ENCODE peak calls at places on chromosomes 3 and 15, in six cellular contexts. Z is H1, L is psoas muscle, T is colonic mucosa, I is heart left ventricle, F is suprapubic skin. X is an unnamed sample.

GRCh38 chr3:129025691-129026435 is 24.8 kb downstream of the EFCC1 start:
- DNase-seq in T (no peak), Z (no peak), L (peak), F (peak), I (peak), X (no peak)

GRCh38 chr3:120773932-120774331 is 31.4 kb downstream of the GTF2E1 start:
- DNase-seq in Z (no peak), L (no peak), F (no peak), T (no peak), I (no peak), X (no peak)

GRCh38 chr3:160911399-160911798 is 155.4 kb downstream of the PPM1L start:
- DNase-seq in T (no peak), I (no peak), F (no peak), L (no peak), Z (no peak), X (no peak)

GRCh38 chr15:25596644-25597562 is 158.1 kb upstream of the UBE3A start:
- DNase-seq in I (no peak), Z (no peak), L (no peak), T (no peak), F (no peak), X (no peak)

GRCh38 chr3:22296641-22297040 is 545.6 kb upstream of the ZNF385D start:
- DNase-seq in L (no peak), F (no peak), Z (no peak), T (no peak), I (no peak), X (no peak)

GRCh38 chr15:67504061-67504460 is 16.9 kb upstream of the C15orf61 start:
- DNase-seq in L (no peak), F (no peak), Z (no peak), T (no peak), I (no peak), X (no peak)

GRCh38 chr3:16426665-16427064 is 86.8 kb downstream of the RFTN1 start:
- DNase-seq in T (no peak), I (no peak), L (no peak), Z (no peak), F (no peak), X (no peak)

GRCh38 chr3:37683321-37683720 is 178.4 kb upstream of the CTDSPL start:
- DNase-seq in F (no peak), L (no peak), Z (no peak), I (no peak), T (no peak), X (no peak)

GRCh38 chr15:32700501-32701150 is 17.2 kb upstream of the GREM1 start:
- DNase-seq in T (peak), Z (no peak), L (no peak), I (no peak), F (no peak), X (no peak)

GRCh38 chr3:160384639-160385312 is 14.2 kb downstream of the IFT80 start:
- DNase-seq in F (no peak), L (no peak), T (no peak), Z (no peak), I (no peak), X (no peak)

GRCh38 chr3:170726976-170727661 is 141.2 kb upstream of the SLC7A14 start:
- DNase-seq in T (no peak), I (no peak), F (no peak), L (no peak), Z (no peak), X (no peak)

GRCh38 chr3:71681224-71681668 is 44.0 kb downstream of the EIF4E3 start:
- DNase-seq in F (no peak), L (peak), Z (no peak), T (peak), I (peak), X (no peak)

GRCh38 chr3:50503504-50503903 is at the start of gene CACNA2D2:
- DNase-seq in T (peak), Z (no peak), I (peak), F (no peak), L (peak), X (peak)

GRCh38 chr3:165206454-165207266 is 10.5 kb upstream of the SLITRK3 start:
- DNase-seq in F (peak), Z (no peak), T (peak), I (peak), L (peak), X (no peak)

GRCh38 chr15:29115093-29115991 is 154.3 kb downstream of the NSMCE3 start:
- DNase-seq in I (no peak), Z (no peak), F (no peak), T (no peak), L (no peak), X (no peak)

GRCh38 chr3:184261270-184262165 is at the start of gene CAMK2N2:
- DNase-seq in F (no peak), T (peak), L (peak), I (peak), Z (no peak), X (peak)

GRCh38 chr3:57893668-57894067 is 114.6 kb upstream of the FLNB start:
- DNase-seq in L (no peak), T (no peak), F (no peak), I (no peak), Z (no peak), X (no peak)

GRCh38 chr15:90013503-90013937 is 12.4 kb downstream of the ZNF710 start:
- DNase-seq in I (no peak), T (no peak), L (no peak), Z (no peak), F (no peak), X (no peak)

GRCh38 chr3:197394464-197395321 is 96.3 kb upstream of the DLG1 start:
- DNase-seq in Z (no peak), F (no peak), I (peak), L (peak), T (no peak), X (no peak)

GRCh38 chr3:10392906-10393461 is 72.1 kb upstream of the SEC13 start:
- DNase-seq in T (no peak), F (no peak), L (no peak), Z (no peak), I (no peak), X (no peak)

GRCh38 chr15:26739791-26740190 is 33.1 kb downstream of the GABRB3 start:
- DNase-seq in F (no peak), I (no peak), Z (no peak), L (no peak), T (no peak), X (no peak)

GRCh38 chr3:179146911-179147570 is 1.1 kb upstream of the PIK3CA start:
- DNase-seq in T (peak), L (no peak), Z (no peak), I (no peak), F (no peak), X (no peak)

DNA sequence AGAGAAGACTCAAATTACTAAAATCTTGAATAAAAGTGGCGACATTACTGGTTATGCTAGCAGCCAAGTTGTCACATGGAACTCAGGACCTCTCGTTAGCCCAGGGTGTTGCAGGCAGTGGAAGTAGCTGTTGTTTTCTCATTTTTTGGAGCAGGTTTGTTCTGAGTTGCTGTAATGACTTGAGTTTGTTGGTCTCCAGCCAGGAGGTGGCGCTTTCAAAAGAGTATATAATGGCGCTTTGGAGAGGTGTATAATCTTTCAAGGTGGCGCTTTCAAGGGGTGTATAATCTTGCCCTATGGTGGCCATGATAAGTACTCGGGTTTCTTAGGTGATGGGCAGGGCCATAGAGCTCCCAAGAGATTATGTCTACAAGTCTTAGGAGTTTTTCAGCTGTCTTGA is 632.7 kb downstream of the NTRK3 start:
- DNase-seq in T (no peak), Z (no peak), I (no peak), F (no peak), L (no peak), X (no peak)
- TF ChIP-seq CTCF in T (no peak), Z (no peak), I (no peak), F (no peak), L (no peak), X (no peak)

GRCh38 chr3:76886761-76887500 is 153.0 kb upstream of the ROBO2 start:
- DNase-seq in F (no peak), Z (no peak), I (no peak), T (no peak), L (no peak), X (no peak)
- H3K27ac ChIP-seq in F (no peak), Z (no peak), I (no peak), T (no peak), L (no peak), X (no peak)

GRCh38 chr3:39811561-39811960 is 2.2 kb downstream of the MYRIP start:
- DNase-seq in T (no peak), I (no peak), Z (no peak), F (no peak), L (no peak), X (no peak)

GRCh38 chr3:39809995-39810595 is 686 bp downstream of the MYRIP start:
- DNase-seq in T (no peak), F (no peak), Z (no peak), L (no peak), I (no peak), X (no peak)

GRCh38 chr3:39810647-39811161 is 1.3 kb downstream of the MYRIP start:
- DNase-seq in Z (no peak), I (no peak), L (no peak), F (no peak), T (no peak), X (no peak)

GRCh38 chr3:39808467-39809180 is 785 bp upstream of the MYRIP start:
- DNase-seq in L (no peak), Z (no peak), I (no peak), T (peak), F (no peak), X (no peak)

DNA sequence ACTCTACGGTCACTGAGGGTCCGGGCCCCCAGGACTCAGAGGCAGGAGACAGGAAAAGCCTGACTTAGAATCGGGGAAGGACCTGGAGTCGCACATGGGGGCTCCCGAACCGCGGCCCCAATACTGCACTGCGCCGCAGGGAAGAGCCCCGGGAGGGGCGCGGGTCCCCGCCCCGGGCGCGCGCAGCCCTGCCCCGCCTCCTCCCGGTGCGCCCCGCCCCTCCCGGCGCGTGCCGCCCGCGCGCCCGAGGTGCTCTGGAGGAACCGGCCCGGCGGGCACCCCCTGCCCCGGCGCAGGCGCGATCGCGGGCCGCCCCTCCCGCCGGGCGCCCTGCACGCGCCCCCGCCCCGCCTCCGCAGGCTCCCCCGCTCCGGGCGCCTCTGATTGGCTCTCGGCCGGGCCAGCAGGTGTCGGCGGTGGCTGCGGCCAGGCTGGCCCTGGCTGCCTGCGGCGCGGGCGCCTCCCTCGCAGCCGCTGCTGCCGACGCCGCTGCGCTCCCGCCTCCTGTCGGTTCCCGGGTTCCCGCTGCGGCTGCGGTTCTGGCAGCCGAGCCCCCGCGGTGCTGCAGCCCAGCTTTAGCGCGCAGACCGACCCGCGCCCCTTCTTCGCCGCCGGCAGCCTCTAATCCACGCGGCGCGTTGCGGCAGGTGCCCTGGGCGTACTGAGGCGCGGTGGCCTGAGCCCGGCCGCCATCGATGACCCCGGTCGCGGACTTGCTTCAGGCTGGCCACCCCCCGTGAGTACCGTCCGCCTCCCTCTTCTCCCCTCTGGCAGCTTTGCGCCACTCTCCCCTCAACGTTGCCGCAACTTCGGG is at the start of gene MYRIP:
- DNase-seq in I (peak), F (no peak), Z (no peak), L (peak), T (peak), X (no peak)
- TF ChIP-seq CTCF in I (no peak), F (no peak), Z (no peak), L (peak), T (no peak), X (no peak)

DNA sequence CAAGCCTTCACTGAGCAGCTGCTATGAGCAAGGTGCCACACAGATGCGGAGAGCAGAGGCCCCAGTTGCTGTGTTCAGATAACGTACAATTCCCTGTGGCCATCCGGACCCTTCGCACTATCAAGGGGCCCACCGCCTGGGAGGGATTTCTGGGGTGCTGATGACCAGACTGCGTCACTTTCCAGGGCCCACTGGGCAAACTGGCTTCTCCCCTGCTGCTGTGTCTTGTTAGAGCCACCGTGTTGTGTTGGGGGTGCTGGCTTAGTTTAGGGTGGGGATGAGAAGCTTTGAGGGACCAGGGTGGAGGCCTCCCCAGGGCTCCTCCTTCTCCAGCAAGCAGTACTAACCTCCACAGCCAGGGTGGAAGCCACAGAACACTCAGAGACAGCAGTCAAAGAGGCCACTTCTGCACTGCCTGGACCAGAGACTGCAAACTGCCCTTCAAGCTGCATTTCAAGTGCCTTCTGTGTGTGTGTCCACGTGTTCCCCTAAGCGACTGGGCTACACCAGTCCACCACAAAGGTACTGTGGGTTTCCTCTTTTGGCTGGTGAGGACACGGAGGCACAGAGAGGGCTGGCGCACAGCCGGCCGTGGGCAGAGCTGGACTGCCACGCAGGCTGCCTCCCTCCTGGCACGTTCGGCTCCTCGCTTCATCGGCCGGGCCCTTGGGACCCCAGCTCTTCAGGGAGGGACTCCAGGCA is 61.1 kb downstream of the MGLL start:
- DNase-seq in Z (no peak), L (no peak), F (no peak), T (no peak), I (no peak), X (no peak)
- H3K27ac ChIP-seq in Z (no peak), L (peak), F (no peak), T (no peak), I (peak), X (no peak)

DNA sequence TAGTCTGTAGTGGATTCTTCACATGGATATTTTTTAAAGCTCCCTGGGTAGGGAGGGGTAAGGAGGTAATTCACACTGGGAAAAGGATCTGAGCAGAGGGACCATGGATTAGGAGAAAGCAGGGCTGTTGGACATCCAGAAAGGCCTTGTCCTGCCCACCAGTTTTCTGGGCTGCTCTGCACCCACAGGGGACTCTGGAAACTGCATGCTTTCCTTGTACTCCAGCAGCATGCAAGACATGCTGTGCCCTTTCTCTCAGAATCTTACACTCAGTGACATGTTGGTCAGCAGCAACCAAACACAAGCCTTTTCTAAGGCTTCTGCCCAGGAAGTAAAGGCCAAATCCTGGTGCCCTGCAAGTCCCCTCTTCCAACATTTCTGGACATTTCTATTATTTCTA is 2.5 kb upstream of the FBN1 start:
- DNase-seq in Z (no peak), I (no peak), F (no peak), L (no peak), T (no peak), X (no peak)
- TF ChIP-seq CTCF in Z (no peak), I (no peak), F (no peak), L (no peak), T (no peak), X (no peak)

DNA sequence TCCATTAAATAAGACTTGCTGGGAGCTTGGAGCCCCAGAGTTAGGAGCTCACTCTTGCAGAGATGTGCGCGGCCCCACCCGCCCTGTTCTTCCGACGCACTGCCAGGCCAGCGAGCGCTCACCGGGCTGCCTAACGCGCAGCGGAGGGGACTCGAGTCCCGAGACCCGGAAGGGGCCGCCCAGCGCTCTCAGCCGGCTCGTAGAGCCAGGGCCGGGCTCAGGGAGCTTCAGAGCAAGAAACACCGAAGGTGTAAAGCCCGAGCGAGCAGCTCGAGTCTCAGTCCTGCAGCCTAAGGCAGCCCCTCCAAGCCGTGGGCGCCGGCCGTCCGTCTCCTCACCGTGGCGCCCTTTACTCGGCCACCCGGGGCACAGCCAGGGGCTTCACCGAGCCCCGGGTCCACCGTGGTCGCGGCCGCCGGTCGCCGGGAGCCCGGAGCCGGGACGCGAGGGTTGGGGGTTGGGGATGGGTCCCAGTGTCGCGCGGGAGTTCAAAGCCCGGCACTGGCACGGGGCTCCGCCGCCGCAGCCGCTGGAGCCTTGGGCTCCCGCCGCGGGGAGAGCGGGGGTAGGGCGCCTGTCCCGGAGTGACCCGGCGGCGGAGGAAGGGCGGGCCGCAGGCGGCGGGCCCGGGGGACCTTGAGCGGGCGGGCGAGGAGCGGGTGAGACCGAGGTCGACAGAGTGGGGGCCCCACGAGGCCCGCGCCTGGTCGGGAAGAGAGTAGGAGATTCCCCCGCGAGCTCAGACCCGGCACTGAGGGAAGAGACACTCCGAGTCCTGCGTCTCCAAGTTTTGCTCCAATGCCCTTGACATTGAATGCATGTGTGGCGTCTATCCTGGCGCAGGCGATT is 26.9 kb upstream of the THRB start:
- DNase-seq in T (peak), Z (no peak), L (peak), F (peak), I (peak), X (no peak)
- H3K27ac ChIP-seq in T (peak), Z (no peak), L (peak), F (peak), I (peak), X (no peak)

GRCh38 chr3:188832961-188833615 is 338.7 kb upstream of the TPRG1 start:
- DNase-seq in L (no peak), I (no peak), F (peak), Z (no peak), T (no peak), X (no peak)
- TF ChIP-seq CTCF in L (no peak), I (no peak), F (no peak), Z (no peak), T (no peak), X (no peak)

GRCh38 chr15:98745179-98745578 is 96.8 kb downstream of the IGF1R start:
- DNase-seq in F (no peak), Z (no peak), I (no peak), L (no peak), T (peak), X (no peak)
- H3K27ac ChIP-seq in F (no peak), Z (no peak), I (no peak), L (no peak), T (peak), X (no peak)

GRCh38 chr3:45055411-45056143 is 29.5 kb downstream of the CLEC3B start:
- DNase-seq in I (no peak), L (no peak), F (no peak), T (no peak), Z (no peak), X (no peak)
- TF ChIP-seq CTCF in I (no peak), L (no peak), F (no peak), T (no peak), Z (peak), X (peak)

X was measured in CD4-positive, alpha-beta T cell.